ENCODE peak calls at places on chromosomes 3 and 15, in seven cellular contexts. One of them, this sample, is unnamed.

GRCh38 chr3:21405671-21406667 is 345.0 kb downstream of the ZNF385D start:
- DNase-seq in A549: no peak
- DNase-seq in HepG2: no peak
- DNase-seq in NB4: no peak
- DNase-seq in adrenal gland: no peak
- DNase-seq in uterus: no peak
- DNase-seq in prostate gland: no peak
- DNase-seq in this sample: no peak

GRCh38 chr3:157136647-157137387 is 23.1 kb downstream of the CCNL1 start:
- DNase-seq in A549: no peak
- DNase-seq in adrenal gland: peak
- DNase-seq in prostate gland: peak
- DNase-seq in uterus: no peak
- DNase-seq in NB4: no peak
- DNase-seq in HepG2: peak
- DNase-seq in this sample: no peak

GRCh38 chr15:94877833-94878232 is 646.5 kb downstream of the MCTP2 start:
- DNase-seq in A549: no peak
- DNase-seq in NB4: no peak
- DNase-seq in HepG2: no peak
- DNase-seq in prostate gland: no peak
- DNase-seq in uterus: no peak
- DNase-seq in adrenal gland: no peak
- DNase-seq in this sample: no peak

GRCh38 chr3:56694852-56695563 is 11.9 kb upstream of the TASOR start:
- DNase-seq in A549: no peak
- DNase-seq in HepG2: no peak
- DNase-seq in uterus: no peak
- DNase-seq in prostate gland: no peak
- DNase-seq in adrenal gland: no peak
- DNase-seq in NB4: no peak
- DNase-seq in this sample: no peak

GRCh38 chr3:98058244-98058960 is 23.3 kb upstream of the GABRR3 start:
- DNase-seq in HepG2: no peak
- DNase-seq in uterus: no peak
- DNase-seq in prostate gland: no peak
- DNase-seq in adrenal gland: no peak
- DNase-seq in NB4: peak
- DNase-seq in A549: no peak
- DNase-seq in this sample: no peak

GRCh38 chr3:67635257-67635656 is 19.2 kb downstream of the SUCLG2 start:
- DNase-seq in NB4: no peak
- DNase-seq in adrenal gland: no peak
- DNase-seq in HepG2: no peak
- DNase-seq in prostate gland: no peak
- DNase-seq in A549: peak
- DNase-seq in uterus: no peak
- DNase-seq in this sample: no peak

GRCh38 chr15:39302936-39303335 is 277.9 kb upstream of the THBS1 start:
- DNase-seq in A549: no peak
- DNase-seq in NB4: no peak
- DNase-seq in uterus: no peak
- DNase-seq in HepG2: no peak
- DNase-seq in prostate gland: no peak
- DNase-seq in adrenal gland: no peak
- DNase-seq in this sample: no peak

GRCh38 chr3:42557849-42558248 is 23.9 kb downstream of the SEC22C start:
- DNase-seq in NB4: peak
- DNase-seq in A549: no peak
- DNase-seq in adrenal gland: no peak
- DNase-seq in uterus: no peak
- DNase-seq in HepG2: peak
- DNase-seq in prostate gland: no peak
- DNase-seq in this sample: no peak

GRCh38 chr3:159732172-159733111 is 256.2 kb upstream of the IL12A start:
- DNase-seq in adrenal gland: no peak
- DNase-seq in A549: peak
- DNase-seq in HepG2: no peak
- DNase-seq in uterus: no peak
- DNase-seq in prostate gland: peak
- DNase-seq in NB4: no peak
- DNase-seq in this sample: no peak

GRCh38 chr3:12895391-12896205 is 54.2 kb upstream of the RPL32 start:
- DNase-seq in A549: no peak
- DNase-seq in uterus: no peak
- DNase-seq in prostate gland: no peak
- DNase-seq in NB4: peak
- DNase-seq in HepG2: no peak
- DNase-seq in adrenal gland: peak
- DNase-seq in this sample: no peak
- TF ChIP-seq POLR2A in A549: no peak
- TF ChIP-seq POLR2A in uterus: no peak
- TF ChIP-seq POLR2A in prostate gland: no peak
- TF ChIP-seq POLR2A in NB4: no peak
- TF ChIP-seq POLR2A in HepG2: no peak
- TF ChIP-seq POLR2A in adrenal gland: no peak
- TF ChIP-seq POLR2A in this sample: no peak

DNA sequence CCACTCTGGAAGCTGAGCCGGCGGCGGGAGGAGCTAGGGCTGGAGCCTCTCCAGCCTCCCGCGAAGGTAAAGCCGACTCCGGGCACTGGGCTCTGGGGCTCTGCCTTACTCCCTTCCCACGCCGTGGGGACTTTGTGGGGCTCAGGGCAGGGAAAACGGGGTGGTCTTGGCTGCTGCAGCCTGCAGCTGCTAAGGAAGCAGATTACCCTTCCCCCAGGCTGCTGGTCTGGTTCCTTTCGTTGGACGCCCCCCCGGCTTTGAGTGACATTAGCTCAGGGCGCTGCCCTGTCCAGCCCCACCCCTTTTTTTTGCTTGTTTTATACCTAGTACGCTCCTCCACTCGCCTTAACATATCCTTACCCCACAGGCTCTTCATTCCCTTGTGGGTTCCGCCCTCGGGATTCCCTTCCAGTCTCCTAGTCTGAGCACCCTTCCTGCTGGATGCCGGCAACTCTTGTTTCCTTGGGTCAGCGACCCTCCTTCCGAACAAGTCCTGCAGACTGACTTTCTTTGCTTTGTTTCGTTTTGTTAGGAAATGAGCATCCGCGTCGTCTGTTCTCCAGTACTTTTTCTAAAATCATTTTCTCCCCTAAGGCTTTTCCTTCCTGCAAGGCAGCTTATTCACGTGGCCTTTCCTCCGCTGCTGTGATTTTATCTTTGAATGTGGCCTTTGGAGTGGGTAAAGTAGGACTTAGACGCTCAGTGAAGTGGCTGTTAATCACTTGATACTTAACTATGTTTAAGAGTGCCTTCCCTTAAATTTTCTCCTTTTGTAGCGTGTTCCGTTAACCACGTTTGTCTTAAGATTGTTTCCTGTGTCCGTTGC is 606 bp downstream of the DNAJC13 start:
- DNase-seq in prostate gland: peak
- DNase-seq in A549: peak
- DNase-seq in uterus: peak
- DNase-seq in adrenal gland: peak
- DNase-seq in NB4: peak
- DNase-seq in HepG2: peak
- DNase-seq in this sample: no peak
- TF ChIP-seq POLR2A in prostate gland: no peak
- TF ChIP-seq POLR2A in A549: no peak
- TF ChIP-seq POLR2A in uterus: no peak
- TF ChIP-seq POLR2A in adrenal gland: no peak
- TF ChIP-seq POLR2A in NB4: no peak
- TF ChIP-seq POLR2A in HepG2: peak
- TF ChIP-seq POLR2A in this sample: no peak

DNA sequence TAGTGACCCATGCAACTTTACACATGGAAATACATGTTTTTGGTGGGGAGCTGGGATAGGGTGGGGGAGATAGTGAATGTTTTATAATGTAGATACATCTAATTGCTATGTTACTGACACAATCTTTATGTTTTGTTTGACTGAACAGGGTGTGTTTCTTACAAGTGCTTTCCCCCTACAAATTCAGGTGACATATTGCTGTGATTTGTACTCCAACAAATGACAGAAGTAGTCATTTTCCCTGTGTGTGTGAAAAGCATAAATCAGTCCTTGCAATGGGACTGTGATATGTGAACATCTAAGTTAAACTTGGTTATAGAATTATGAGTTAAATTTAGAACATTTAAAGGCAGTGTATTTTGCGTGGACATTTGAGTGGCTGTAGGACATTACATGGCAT is 27.3 kb downstream of the OTOL1 start:
- DNase-seq in NB4: no peak
- DNase-seq in adrenal gland: no peak
- DNase-seq in A549: no peak
- DNase-seq in prostate gland: no peak
- DNase-seq in HepG2: no peak
- DNase-seq in uterus: no peak
- DNase-seq in this sample: no peak
- TF ChIP-seq POLR2A in NB4: no peak
- TF ChIP-seq POLR2A in adrenal gland: no peak
- TF ChIP-seq POLR2A in A549: no peak
- TF ChIP-seq POLR2A in prostate gland: no peak
- TF ChIP-seq POLR2A in HepG2: no peak
- TF ChIP-seq POLR2A in uterus: no peak
- TF ChIP-seq POLR2A in this sample: no peak

DNA sequence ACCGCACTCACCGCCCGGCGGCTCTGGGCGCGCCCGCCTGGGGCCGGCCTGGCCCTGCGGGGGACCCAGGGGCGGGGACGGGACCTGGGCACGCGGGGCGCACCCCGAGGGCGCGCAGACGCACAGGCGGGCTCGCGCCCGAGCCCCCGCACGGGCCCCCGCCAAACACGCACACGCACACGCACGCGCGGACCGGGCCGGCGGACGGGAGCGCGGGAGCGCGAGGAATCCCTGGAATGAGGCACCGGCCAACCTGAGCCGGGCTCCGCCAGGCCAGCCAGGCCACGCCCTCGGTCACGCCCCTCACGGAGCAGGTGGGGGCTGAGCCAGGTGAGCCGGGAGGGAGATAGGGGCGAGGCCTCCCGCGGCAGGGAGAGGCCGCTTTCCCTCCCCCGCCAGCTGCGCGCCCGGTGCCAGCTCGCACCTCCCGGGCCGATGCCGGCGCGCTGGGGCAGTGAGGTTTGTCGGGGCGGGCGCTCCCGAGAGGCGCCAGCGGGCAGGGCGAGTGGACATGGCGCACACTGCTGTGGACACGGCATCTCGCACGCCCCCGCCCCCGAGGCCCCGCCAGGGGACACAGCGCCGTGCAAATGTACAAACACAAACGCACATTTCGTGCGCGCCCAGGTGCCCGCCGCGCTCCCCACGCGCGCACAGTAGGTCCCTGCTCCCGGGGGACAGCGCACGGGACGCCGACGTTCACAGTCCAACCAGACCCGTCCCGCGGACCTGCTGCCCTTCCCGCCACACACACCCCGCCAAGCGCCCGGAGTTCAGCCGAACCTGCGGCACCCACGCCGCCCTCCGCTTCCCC is 75.9 kb upstream of the VGLL4 start:
- DNase-seq in prostate gland: peak
- DNase-seq in NB4: peak
- DNase-seq in adrenal gland: peak
- DNase-seq in HepG2: peak
- DNase-seq in A549: peak
- DNase-seq in uterus: peak
- DNase-seq in this sample: peak
- TF ChIP-seq POLR2A in prostate gland: peak
- TF ChIP-seq POLR2A in NB4: no peak
- TF ChIP-seq POLR2A in adrenal gland: no peak
- TF ChIP-seq POLR2A in HepG2: no peak
- TF ChIP-seq POLR2A in A549: no peak
- TF ChIP-seq POLR2A in uterus: peak
- TF ChIP-seq POLR2A in this sample: no peak

GRCh38 chr15:61220125-61220524 is 9.0 kb downstream of the RORA start:
- DNase-seq in adrenal gland: no peak
- DNase-seq in uterus: no peak
- DNase-seq in A549: no peak
- DNase-seq in prostate gland: no peak
- DNase-seq in HepG2: no peak
- DNase-seq in NB4: no peak
- DNase-seq in this sample: no peak
- TF ChIP-seq POLR2A in adrenal gland: no peak
- TF ChIP-seq POLR2A in uterus: no peak
- TF ChIP-seq POLR2A in A549: no peak
- TF ChIP-seq POLR2A in prostate gland: no peak
- TF ChIP-seq POLR2A in HepG2: no peak
- TF ChIP-seq POLR2A in NB4: no peak
- TF ChIP-seq POLR2A in this sample: no peak